ENCODE peak calls at places on chromosome 7, in ten cellular contexts. D is foreskin fibroblast, R is stomach, G is lower lobe of right lung, Y is AG04450, H is GM12865, B is OCI-LY7, K is A673, P is bronchial epithelial cell, M is coronary artery. E is an unnamed sample.
A peak's percentile ranks its signal among the peaks of the same experiment; 100 is the strongest.

GRCh38 chr7:107638594-107638993 is 22.0 kb upstream of the SLC26A4 start:
- DNase-seq in Y (no peak), D (no peak), P (no peak), K (no peak), R (no peak), M (no peak), H (peak; percentile 80), B (peak; percentile 76), G (no peak), E (no peak)

GRCh38 chr7:105691029-105691691 is 109.9 kb upstream of the EFCAB10 start:
- DNase-seq in Y (peak; percentile 34), R (no peak), P (no peak), K (peak; percentile 51), B (no peak), M (no peak), H (peak; percentile 43), G (no peak), D (peak; percentile 26), E (no peak)

GRCh38 chr7:108142180-108142579 is 12.0 kb upstream of the LAMB4 start:
- DNase-seq in P (no peak), R (no peak), B (no peak), K (no peak), Y (no peak), D (no peak), H (no peak), M (no peak), G (no peak), E (no peak)

GRCh38 chr7:126339813-126340212 is 912.9 kb downstream of the GRM8 start:
- DNase-seq in R (no peak), M (no peak), P (no peak), H (no peak), D (no peak), K (no peak), B (no peak), Y (no peak), G (no peak), E (no peak)

GRCh38 chr7:69467826-69468225 is 130.4 kb upstream of the AUTS2 start:
- DNase-seq in K (no peak), M (no peak), H (no peak), D (no peak), R (no peak), Y (no peak), P (no peak), B (no peak), G (no peak), E (no peak)

GRCh38 chr7:155882596-155882995 is 70.3 kb upstream of the SHH start:
- DNase-seq in R (no peak), Y (peak; percentile 34), D (no peak), B (no peak), K (no peak), H (no peak), G (no peak), M (no peak), P (peak; percentile 42), E (no peak)

GRCh38 chr7:148807451-148807850 is 76.6 kb downstream of the EZH2 start:
- DNase-seq in P (no peak), G (no peak), K (no peak), Y (no peak), D (no peak), H (no peak), B (no peak), M (no peak), R (no peak), E (no peak)

GRCh38 chr7:140403878-140404564 is at the start of gene RAB19:
- DNase-seq in D (no peak), R (peak; percentile 77), H (peak; percentile 18), G (peak; percentile 74), P (no peak), B (no peak), M (no peak), Y (no peak), K (no peak), E (no peak)

GRCh38 chr7:13770305-13770704 is 219.2 kb downstream of the ETV1 start:
- DNase-seq in R (no peak), M (no peak), K (no peak), Y (no peak), D (no peak), G (no peak), B (no peak), P (no peak), H (no peak), E (no peak)

GRCh38 chr7:157573244-157573643 is 236.4 kb downstream of the DNAJB6 start:
- DNase-seq in K (no peak), Y (no peak), H (no peak), M (no peak), B (no peak), D (no peak), P (no peak), R (no peak), G (no peak), E (no peak)

GRCh38 chr7:76259124-76260086 is 43.1 kb upstream of the HSPB1 start:
- DNase-seq in M (no peak), H (no peak), D (no peak), Y (no peak), G (no peak), P (no peak), K (no peak), R (no peak), B (no peak), E (no peak)
- H3K4me3 ChIP-seq in M (peak overlapping the region; percentile 61), H (no peak overlapping the region), D (no peak overlapping the region), Y (no peak overlapping the region), G (peak overlapping the region; percentile 37), P (no peak overlapping the region), K (peak overlapping the region; percentile 43), R (peak overlapping the region; percentile 30), B (no peak overlapping the region), E (no peak overlapping the region)

GRCh38 chr7:101507327-101507726 is 121.8 kb downstream of the MYL10 start:
- DNase-seq in P (no peak), K (no peak), B (peak; percentile 20), H (no peak), R (no peak), D (no peak), Y (no peak), M (no peak), G (no peak), E (no peak)

GRCh38 chr7:101510297-101510696 is 118.8 kb downstream of the MYL10 start:
- DNase-seq in D (no peak), H (no peak), P (no peak), M (no peak), B (no peak), K (no peak), Y (no peak), G (no peak), R (no peak), E (no peak)

GRCh38 chr7:101506531-101506930 is 122.6 kb downstream of the MYL10 start:
- DNase-seq in G (no peak), D (no peak), K (no peak), M (no peak), Y (no peak), H (peak; percentile 38), P (peak; percentile 4), B (no peak), R (no peak), E (no peak)

GRCh38 chr7:101511965-101512364 is 117.1 kb downstream of the MYL10 start:
- DNase-seq in B (no peak), M (no peak), G (no peak), H (no peak), P (no peak), Y (no peak), K (no peak), R (no peak), D (no peak), E (no peak)

DNA sequence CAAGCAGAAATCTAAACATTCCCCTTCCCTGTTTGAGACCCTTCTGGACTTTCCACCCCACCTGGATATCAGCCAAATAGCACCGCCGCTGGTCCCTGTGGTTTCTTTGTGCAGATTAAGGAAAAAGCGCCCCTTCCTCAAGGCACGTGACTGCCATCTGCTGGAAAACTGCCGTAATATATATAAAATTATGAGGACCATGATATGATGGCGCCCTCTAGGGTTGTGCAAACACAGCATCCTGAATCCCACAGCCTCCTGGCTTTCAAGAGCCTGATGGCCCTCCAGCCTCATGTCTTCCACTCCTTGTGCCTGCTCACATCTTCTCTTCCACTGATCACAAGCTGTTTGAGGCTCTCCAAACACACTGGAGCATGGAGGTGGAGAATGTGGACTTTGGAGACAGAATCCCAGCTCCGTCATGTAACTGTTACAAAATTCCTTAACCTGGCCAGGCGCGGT is 121.3 kb downstream of the MYL10 start:
- DNase-seq in D (no peak), P (peak; percentile 14), Y (no peak), B (peak; percentile 87), H (peak; percentile 61), K (peak; percentile 86), G (no peak), M (no peak), R (no peak), E (no peak)
- TF ChIP-seq CTCF in D (peak; percentile 79), P (peak; percentile 55), Y (peak; percentile 68), B (peak; percentile 100), H (peak; percentile 55), K (peak; percentile 98), G (peak; percentile 25), M (no peak), R (no peak), E (peak; percentile 55)

DNA sequence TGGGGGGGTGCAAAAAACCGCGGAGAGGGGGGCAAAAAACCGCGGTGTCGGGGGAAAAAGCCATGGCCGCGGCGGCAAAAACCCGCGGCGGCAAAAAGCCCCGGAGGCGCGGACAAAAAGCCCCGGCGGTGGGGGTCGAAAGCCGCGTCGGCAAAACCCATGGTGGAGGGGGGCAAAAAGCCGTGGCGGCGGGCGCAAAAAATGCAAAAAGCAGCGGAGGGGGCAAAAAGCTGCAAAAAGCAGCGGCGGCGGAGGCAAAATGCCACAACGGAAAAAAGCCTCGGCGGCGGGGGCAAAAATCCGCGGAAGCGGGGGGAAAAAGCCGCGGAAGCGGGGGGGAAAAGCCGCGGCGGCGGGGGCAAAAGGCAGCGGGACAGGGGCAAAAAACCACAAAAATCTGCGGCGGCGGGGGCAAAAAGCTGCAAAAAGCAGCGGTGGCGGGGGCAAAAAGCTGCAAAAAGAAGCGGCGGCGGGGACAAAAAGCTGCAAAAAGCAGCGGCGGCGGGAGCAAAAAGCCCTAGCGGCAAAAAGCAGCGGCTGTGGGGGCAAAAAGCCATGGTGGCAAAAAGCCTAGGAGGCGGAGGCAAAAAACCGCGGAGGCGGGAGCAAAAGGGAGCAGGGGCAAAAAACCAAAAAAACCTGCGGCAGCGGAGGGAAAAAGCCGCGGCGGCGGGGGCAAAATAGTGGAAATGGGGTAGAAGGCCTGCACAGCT is 418.9 kb downstream of the ZNF716 start:
- DNase-seq in Y (no peak), K (no peak), D (no peak), R (no peak), G (no peak), H (no peak), M (no peak), P (no peak), B (no peak), E (no peak)
- H3K4me3 ChIP-seq in Y (no peak overlapping the region), K (no peak overlapping the region), D (no peak overlapping the region), R (peak overlapping the region; percentile 54), G (peak overlapping the region; percentile 40), H (no peak overlapping the region), M (peak overlapping the region; percentile 40), P (peak overlapping the region; percentile 25), B (no peak overlapping the region), E (no peak overlapping the region)

GRCh38 chr7:90244909-90245841 is at the start of gene CFAP69:
- DNase-seq in G (peak; percentile 94), R (peak; percentile 92), M (peak; percentile 94), D (peak; percentile 81), P (peak; percentile 71), K (peak; percentile 92), B (no peak), Y (peak; percentile 50), H (peak; percentile 90), E (no peak)
- TF ChIP-seq CTCF in G (peak; percentile 15), R (no peak), M (no peak), D (peak; percentile 9), P (peak; percentile 50), K (peak; percentile 14), B (no peak), Y (peak; percentile 42), H (peak; percentile 23), E (peak; percentile 53)